ENCODE peak calls at places on chromosomes 7 and 10, in nine cellular contexts. K is NB4, Q is tibial nerve, E is upper lobe of left lung, M is adrenal gland, P is breast epithelium, T is heart left ventricle, W is stomach, G is vagina. A is an unnamed sample.

GRCh38 chr7:111014074-111014473 is 76.9 kb upstream of the LRRN3 start:
- DNase-seq in K (no peak), Q (no peak), E (peak), M (no peak), P (no peak), T (no peak), W (no peak), G (no peak), A (no peak)

GRCh38 chr7:23350466-23350865 is 51.3 kb downstream of the MALSU1 start:
- DNase-seq in K (no peak), Q (no peak), E (no peak), M (no peak), P (no peak), T (no peak), W (no peak), G (no peak), A (no peak)

GRCh38 chr7:124263232-124263827 is 230.5 kb upstream of the TMEM229A start:
- DNase-seq in K (peak), Q (no peak), E (no peak), M (no peak), P (no peak), T (no peak), W (no peak), G (no peak), A (no peak)

GRCh38 chr10:63481815-63482421 is 16.1 kb upstream of the JMJD1C start:
- DNase-seq in K (no peak), Q (no peak), E (no peak), M (no peak), P (no peak), T (no peak), W (no peak), G (no peak), A (no peak)

GRCh38 chr10:14653271-14654161 is 121.2 kb downstream of the FAM107B start:
- DNase-seq in K (peak), Q (no peak), E (peak), M (peak), P (peak), T (no peak), W (peak), G (no peak), A (no peak)

GRCh38 chr10:27743736-27744477 is 1.7 kb downstream of the MKX start:
- DNase-seq in K (no peak), Q (no peak), E (no peak), M (no peak), P (no peak), T (no peak), W (no peak), G (no peak), A (peak)

GRCh38 chr10:126455766-126456425 is 67.6 kb upstream of the ADAM12 start:
- DNase-seq in K (no peak), Q (no peak), E (no peak), M (no peak), P (no peak), T (no peak), W (no peak), G (no peak), A (no peak)

GRCh38 chr10:35890970-35891330 is 248.9 kb upstream of the FZD8 start:
- DNase-seq in K (no peak), Q (no peak), E (no peak), M (no peak), P (no peak), T (no peak), W (no peak), G (no peak), A (no peak)

GRCh38 chr7:71486414-71486813 is 354.5 kb downstream of the GALNT17 start:
- DNase-seq in K (no peak), Q (no peak), E (no peak), M (no peak), P (no peak), T (no peak), W (no peak), G (no peak), A (no peak)

GRCh38 chr7:6268023-6268908 is 4.2 kb downstream of the CYTH3 start:
- DNase-seq in K (no peak), Q (no peak), E (no peak), M (no peak), P (no peak), T (no peak), W (no peak), G (no peak), A (no peak)

GRCh38 chr10:89391882-89392756 is at the start of gene IFIT1:
- DNase-seq in K (peak), Q (no peak), E (peak), M (peak), P (peak), T (no peak), W (peak), G (peak), A (peak)
- TF ChIP-seq POLR2A in K (peak), Q (no peak), E (no peak), M (peak), P (no peak), T (peak), W (no peak), G (peak), A (no peak)

GRCh38 chr10:19702215-19702614 is 114.0 kb upstream of the PLXDC2 start:
- DNase-seq in K (no peak), Q (no peak), E (no peak), M (no peak), P (no peak), T (no peak), W (no peak), G (no peak), A (no peak)

GRCh38 chr10:19705273-19705672 is 111.0 kb upstream of the PLXDC2 start:
- DNase-seq in K (no peak), Q (no peak), E (no peak), M (no peak), P (no peak), T (no peak), W (no peak), G (no peak), A (no peak)

GRCh38 chr10:19704544-19704943 is 111.7 kb upstream of the PLXDC2 start:
- DNase-seq in K (no peak), Q (no peak), E (no peak), M (no peak), P (no peak), T (no peak), W (no peak), G (no peak), A (no peak)

GRCh38 chr10:19701427-19702052 is 114.7 kb upstream of the PLXDC2 start:
- DNase-seq in K (no peak), Q (no peak), E (no peak), M (no peak), P (no peak), T (no peak), W (no peak), G (no peak), A (no peak)

DNA sequence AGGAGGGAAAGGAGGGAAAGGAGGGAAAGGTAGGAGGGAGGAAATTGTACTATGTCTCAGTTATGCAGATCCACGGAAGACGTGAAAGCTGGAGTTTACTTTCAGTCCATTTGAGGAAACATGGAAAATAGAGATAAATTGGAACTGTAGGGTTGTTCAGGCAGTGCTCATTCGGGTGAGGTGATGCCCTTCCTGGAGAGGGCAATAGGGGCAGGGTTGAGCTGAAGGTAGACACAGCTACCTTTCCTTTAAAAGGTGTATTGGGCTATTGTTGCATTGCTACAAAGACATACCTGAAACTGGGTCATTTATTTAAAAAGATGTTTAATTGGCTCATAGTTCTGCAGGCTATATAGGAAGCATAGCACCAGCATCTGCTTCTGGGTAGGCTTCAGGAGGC is 116.9 kb upstream of the PLXDC2 start:
- DNase-seq in K (no peak), Q (no peak), E (no peak), M (no peak), P (no peak), T (no peak), W (no peak), G (no peak), A (no peak)
- TF ChIP-seq CTCF in K (no peak), Q (no peak), E (no peak), M (no peak), P (no peak), T (no peak), W (no peak), G (no peak), A (no peak)

GRCh38 chr7:2313450-2314208 is 612 bp downstream of the SNX8 start:
- DNase-seq in K (peak), Q (no peak), E (no peak), M (no peak), P (peak), T (no peak), W (peak), G (no peak), A (no peak)

GRCh38 chr7:2315787-2316186 is 1.5 kb upstream of the SNX8 start:
- DNase-seq in K (no peak), Q (no peak), E (no peak), M (no peak), P (no peak), T (no peak), W (no peak), G (no peak), A (no peak)

GRCh38 chr7:2316578-2316977 is 2.3 kb upstream of the SNX8 start:
- DNase-seq in K (no peak), Q (no peak), E (no peak), M (no peak), P (no peak), T (no peak), W (no peak), G (no peak), A (no peak)

GRCh38 chr7:2312272-2312929 is 1.8 kb downstream of the SNX8 start:
- DNase-seq in K (no peak), Q (no peak), E (no peak), M (no peak), P (no peak), T (no peak), W (no peak), G (no peak), A (no peak)

DNA sequence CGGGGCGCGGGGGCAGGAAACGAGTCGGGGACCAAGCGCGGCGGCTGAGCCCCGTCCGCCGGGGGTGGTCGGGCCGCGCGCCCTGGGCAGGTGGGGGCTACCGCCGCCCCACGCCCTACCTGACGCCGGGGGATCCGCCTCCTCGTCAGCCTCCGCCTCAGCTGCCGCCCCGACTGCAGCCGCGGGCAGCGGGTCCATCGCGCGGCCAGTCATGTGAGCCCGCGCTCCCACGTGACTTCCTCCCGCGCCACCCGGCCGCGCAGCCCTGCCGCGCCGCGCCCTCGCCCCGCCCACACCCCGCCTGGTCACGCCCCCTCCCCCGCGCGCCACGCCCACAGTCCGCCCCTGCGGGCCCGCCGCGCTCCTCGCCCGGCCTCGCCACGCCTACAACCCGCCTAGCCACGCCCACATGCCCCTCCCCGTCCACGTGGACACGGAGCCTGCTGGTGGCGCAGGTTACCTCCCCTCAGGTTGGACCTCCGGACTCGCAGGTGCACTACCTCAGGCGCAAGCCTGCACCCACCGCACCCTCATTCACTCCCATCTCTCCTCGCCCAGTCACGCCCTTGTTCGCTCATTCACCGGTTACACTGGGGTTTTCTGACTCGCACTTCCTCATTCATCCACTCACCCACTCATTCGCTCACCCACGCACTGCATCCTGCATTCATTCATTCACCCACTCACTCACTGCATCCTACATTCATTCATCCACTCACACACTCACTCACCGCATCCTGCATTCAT is at the start of gene SNX8:
- DNase-seq in K (peak), Q (peak), E (peak), M (peak), P (peak), T (peak), W (peak), G (no peak), A (peak)
- TF ChIP-seq POLR2A in K (peak), Q (peak), E (no peak), M (peak), P (no peak), T (peak), W (no peak), G (peak), A (peak)

DNA sequence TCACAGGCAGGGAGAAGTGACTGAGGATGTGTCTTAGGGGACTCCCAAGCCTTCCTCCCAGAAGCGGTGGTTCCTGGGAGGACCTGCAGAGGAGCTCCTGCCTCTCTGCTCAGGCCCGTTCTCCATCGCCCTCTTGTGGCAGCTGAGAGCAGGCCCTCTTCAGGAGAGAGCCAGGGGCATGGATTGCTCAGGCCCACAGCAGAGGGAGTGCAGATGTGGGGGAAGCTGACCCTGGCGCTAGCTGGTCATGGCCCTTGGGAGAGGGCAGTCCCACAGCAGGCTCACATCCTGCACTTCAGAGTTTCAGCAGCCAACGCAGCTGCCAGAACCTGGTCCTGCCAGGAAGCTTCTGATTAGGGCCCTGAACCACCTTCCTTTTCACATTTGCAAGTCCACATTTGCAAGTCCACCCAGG is 94.8 kb upstream of the TARP start:
- DNase-seq in K (peak), Q (peak), E (peak), M (peak), P (no peak), T (peak), W (peak), G (no peak), A (peak)
- TF ChIP-seq CTCF in K (peak), Q (peak), E (peak), M (peak), P (no peak), T (no peak), W (no peak), G (peak), A (peak)

GRCh38 chr10:43408331-43408709 is 666 bp downstream of the HNRNPF start:
- DNase-seq in K (no peak), Q (no peak), E (no peak), M (no peak), P (no peak), T (no peak), W (no peak), G (no peak), A (peak)
- TF ChIP-seq POLR2A in K (no peak), Q (no peak), E (no peak), M (no peak), P (no peak), T (no peak), W (no peak), G (no peak), A (no peak)

DNA sequence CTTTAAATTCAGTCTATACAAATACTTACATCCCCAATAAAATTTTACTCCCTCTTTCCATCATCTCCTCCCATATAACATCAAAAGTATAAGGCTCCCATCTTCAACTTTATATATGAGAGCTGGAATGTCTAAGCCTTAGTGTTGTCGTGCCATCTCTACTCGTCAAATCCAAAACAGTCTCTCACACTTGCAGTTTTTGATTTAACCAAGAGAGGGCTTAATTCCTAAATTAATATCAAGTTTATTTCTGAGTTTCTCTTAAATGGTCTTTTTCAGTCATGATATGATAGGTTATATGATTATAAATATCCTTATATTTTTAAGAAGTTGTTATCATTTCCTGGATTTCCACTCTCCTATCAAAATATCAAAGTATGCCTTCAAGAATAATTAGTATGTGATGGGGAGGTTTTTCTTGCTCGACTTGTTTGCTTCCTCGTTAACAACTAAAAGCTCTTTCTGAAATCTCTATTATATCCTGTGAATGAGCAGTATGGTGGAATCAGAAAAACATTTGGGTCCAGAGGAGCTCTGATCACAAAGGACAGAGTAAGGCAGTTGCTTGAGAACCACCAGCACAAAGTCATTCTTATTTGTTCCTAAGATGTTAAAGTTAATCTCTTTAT is 12.5 kb upstream of the LIPK start:
- DNase-seq in K (no peak), Q (no peak), E (no peak), M (no peak), P (no peak), T (no peak), W (no peak), G (no peak), A (no peak)
- TF ChIP-seq CTCF in K (no peak), Q (no peak), E (no peak), M (peak), P (no peak), T (no peak), W (no peak), G (no peak), A (no peak)

DNA sequence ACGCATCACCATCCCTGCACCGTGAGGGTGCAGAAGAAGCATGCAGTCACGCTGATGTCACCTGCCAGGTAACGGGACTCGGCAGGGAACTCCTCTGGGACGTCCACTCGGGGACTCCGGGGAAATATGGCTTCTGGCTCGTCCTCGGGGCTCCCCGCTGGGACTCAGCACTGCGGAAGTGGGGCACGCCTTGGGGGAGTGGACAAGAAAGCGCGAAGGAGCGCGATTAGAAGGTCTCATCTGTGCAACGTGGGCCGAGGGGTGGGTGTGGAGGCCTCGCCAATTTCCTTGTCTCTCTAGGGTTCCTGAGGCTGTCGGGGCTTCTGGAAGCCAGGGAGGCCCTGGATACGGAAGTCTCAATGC is 949 bp downstream of the ANKMY2 start:
- DNase-seq in K (peak), Q (peak), E (peak), M (peak), P (peak), T (peak), W (peak), G (no peak), A (peak)
- TF ChIP-seq POLR2A in K (peak), Q (no peak), E (no peak), M (no peak), P (no peak), T (no peak), W (no peak), G (no peak), A (no peak)

A was measured in Peyer's patch.